ENCODE peak calls at places on chromosomes 5 and 9, in ten cellular contexts. Z is heart left ventricle; Y is hippocampal formation; K is cardiac muscle cell; M is stimulated activated naive CD8-positive, alpha-beta T cell treated with anti-CD3 and anti-CD28 coated beads, Interleukin-15, amount 100 ng/mL, for 72 hours; B is KBM-7; P is stimulated activated CD4-positive, alpha-beta T cell treated with anti-CD3 and anti-CD28 coated beads, Interleukin-2, amount 100 ng/mL, for 24 hours; L is lower lobe of right lung; W is ACHN; F is D341Med. O is an unnamed sample.

GRCh38 chr5:72459089-72459661 is 48.0 kb downstream of the ZNF366 start:
- DNase-seq in Z (no peak), Y (no peak), K (no peak), M (no peak), B (no peak), P (no peak), L (no peak), W (no peak), F (no peak), O (no peak)

GRCh38 chr9:127505396-127506116 is 54.2 kb downstream of the LRSAM1 start:
- DNase-seq in Z (no peak), Y (no peak), K (peak; percentile 47), M (peak; percentile 42), B (peak; percentile 28), P (peak; percentile 41), L (no peak), W (peak; percentile 53), F (peak; percentile 81), O (peak; percentile 74)

GRCh38 chr5:149887622-149888183 is 56.9 kb downstream of the PDE6A start:
- DNase-seq in Z (no peak), Y (no peak), K (peak; percentile 62), M (no peak), B (peak; percentile 78), P (no peak), L (no peak), W (peak; percentile 88), F (no peak), O (no peak)

GRCh38 chr9:137310190-137311052 is 8.3 kb upstream of the NRARP start:
- DNase-seq in Z (no peak), Y (no peak), K (no peak), M (no peak), B (no peak), P (no peak), L (peak; percentile 45), W (no peak), F (peak; percentile 58), O (no peak)

GRCh38 chr9:108049026-108049591 is 559.5 kb upstream of the KLF4 start:
- DNase-seq in Z (no peak), Y (no peak), K (no peak), M (no peak), B (no peak), P (no peak), L (no peak), W (peak; percentile 85), F (no peak), O (no peak)

GRCh38 chr9:102244916-102245315 is 506.5 kb upstream of the GRIN3A start:
- DNase-seq in Z (no peak), Y (no peak), K (no peak), M (no peak), B (no peak), P (no peak), L (no peak), W (no peak), F (no peak), O (no peak)

GRCh38 chr9:132794730-132795380 is 83.2 kb downstream of the AK8 start:
- DNase-seq in Z (no peak), Y (no peak), K (no peak), M (no peak), B (peak; percentile 67), P (no peak), L (no peak), W (no peak), F (no peak), O (no peak)

GRCh38 chr5:123012321-123012720 is 24.2 kb downstream of the PPIC start:
- DNase-seq in Z (no peak), Y (no peak), K (no peak), M (no peak), B (peak; percentile 30), P (no peak), L (no peak), W (no peak), F (no peak), O (no peak)

GRCh38 chr5:146000072-146000471 is 63.7 kb downstream of the SH3RF2 start:
- DNase-seq in Z (no peak), Y (no peak), K (no peak), M (no peak), B (no peak), P (no peak), L (no peak), W (no peak), F (no peak), O (no peak)

GRCh38 chr5:73152411-73153388 is 20.3 kb upstream of the TMEM174 start:
- DNase-seq in Z (no peak), Y (no peak), K (no peak), M (no peak), B (no peak), P (no peak), L (no peak), W (no peak), F (no peak), O (no peak)

GRCh38 chr9:107208121-107208520 is 75.0 kb upstream of the RAD23B start:
- DNase-seq in Z (no peak), Y (no peak), K (no peak), M (no peak), B (no peak), P (no peak), L (no peak), W (no peak), F (no peak), O (no peak)

GRCh38 chr9:85431396-85432102 is 310.2 kb downstream of the AGTPBP1 start:
- DNase-seq in Z (no peak), Y (no peak), K (no peak), M (no peak), B (no peak), P (no peak), L (no peak), W (no peak), F (no peak), O (no peak)

GRCh38 chr9:128022886-128023285 is 42.1 kb upstream of the EEIG1 start:
- DNase-seq in Z (no peak), Y (no peak), K (no peak), M (no peak), B (no peak), P (no peak), L (no peak), W (peak; percentile 50), F (no peak), O (no peak)

GRCh38 chr5:55855509-55855908 is 4.4 kb downstream of the IL31RA start:
- DNase-seq in Z (no peak), Y (no peak), K (no peak), M (no peak), B (peak; percentile 63), P (no peak), L (no peak), W (no peak), F (no peak), O (no peak)

GRCh38 chr9:536597-537511 is 304.6 kb upstream of the DMRT1 start:
- DNase-seq in Z (no peak), Y (no peak), K (peak; percentile 58), M (no peak), B (no peak), P (no peak), L (no peak), W (no peak), F (peak; percentile 51), O (no peak)

GRCh38 chr9:35114921-35115341 is 731 bp downstream of the ATOSB start:
- DNase-seq in Z (peak; percentile 82), Y (peak; percentile 17), K (peak; percentile 45), M (peak; percentile 45), B (peak; percentile 78), P (no peak), L (peak; percentile 86), W (peak; percentile 43), F (no peak), O (peak; percentile 86)

GRCh38 chr5:138884094-138884493 is 9.0 kb upstream of the LRRTM2 start:
- DNase-seq in Z (no peak), Y (no peak), K (no peak), M (no peak), B (no peak), P (no peak), L (no peak), W (no peak), F (no peak), O (no peak)

GRCh38 chr9:127724012-127724411 is 8.1 kb downstream of the TTC16 start:
- DNase-seq in Z (no peak), Y (no peak), K (no peak), M (no peak), B (no peak), P (no peak), L (no peak), W (no peak), F (no peak), O (no peak)

GRCh38 chr5:33795532-33795931 is 96.3 kb downstream of the ADAMTS12 start:
- DNase-seq in Z (no peak), Y (no peak), K (no peak), M (no peak), B (no peak), P (no peak), L (no peak), W (no peak), F (no peak), O (no peak)

GRCh38 chr9:22005083-22005699 is 3.9 kb downstream of the CDKN2B start:
- DNase-seq in Z (no peak), Y (no peak), K (peak; percentile 13), M (no peak), B (no peak), P (peak; percentile 18), L (no peak), W (no peak), F (no peak), O (no peak)

O was measured in tibial artery.